ENCODE peak calls at places on chromosomes 12 and 14, in six cellular contexts. E is CD8-positive, alpha-beta T cell; K is fibroblast of pulmonary artery; I is lower leg skin; L is mammary epithelial cell; J is neural crest cell. Q is an unnamed sample.

GRCh38 chr12:64729909-64730584 is 29.2 kb downstream of the GNS start:
- DNase-seq in L (no peak), K (no peak), E (no peak), J (no peak), I (no peak), Q (no peak)

GRCh38 chr14:52365071-52365470 is 51.0 kb downstream of the PTGER2 start:
- DNase-seq in I (no peak), L (no peak), E (no peak), J (no peak), K (no peak), Q (no peak)

GRCh38 chr14:83816755-83817154 is 1713.2 kb upstream of the FLRT2 start:
- DNase-seq in I (no peak), E (no peak), K (peak), J (no peak), L (no peak), Q (no peak)

GRCh38 chr12:94282675-94283074 is 134.3 kb downstream of the PLXNC1 start:
- DNase-seq in E (peak), K (peak), L (no peak), I (no peak), J (no peak), Q (no peak)

GRCh38 chr12:50986961-50987737 is 34.8 kb downstream of the HIGD1C start:
- DNase-seq in K (peak), J (peak), E (peak), L (peak), I (peak), Q (no peak)

GRCh38 chr14:101927859-101928258 is 36.5 kb upstream of the DYNC1H1 start:
- DNase-seq in E (no peak), J (no peak), L (peak), I (peak), K (peak), Q (no peak)

GRCh38 chr14:99546230-99546879 is 57.7 kb downstream of the CCDC85C start:
- DNase-seq in E (no peak), K (no peak), I (no peak), J (no peak), L (no peak), Q (no peak)

GRCh38 chr12:106981781-106982180 is 5.2 kb downstream of the MTERF2 start:
- DNase-seq in E (no peak), J (no peak), L (no peak), K (peak), I (no peak), Q (no peak)

GRCh38 chr12:116759783-116760581 is 21.9 kb downstream of the RNFT2 start:
- DNase-seq in E (no peak), I (no peak), J (no peak), K (no peak), L (no peak), Q (no peak)
- TF ChIP-seq CTCF in E (no peak), I (no peak), J (peak), K (no peak), L (no peak), Q (no peak)

GRCh38 chr14:22065372-22065771 is 391.8 kb upstream of the OR4E1 start:
- DNase-seq in I (no peak), J (no peak), K (no peak), L (no peak), E (no peak), Q (no peak)
- TF ChIP-seq CTCF in I (no peak), J (no peak), K (no peak), L (no peak), E (no peak), Q (no peak)

GRCh38 chr12:120639771-120640721 is at the start of gene CABP1:
- DNase-seq in I (no peak), L (no peak), J (peak), K (no peak), E (peak), Q (peak)
- TF ChIP-seq CTCF in I (no peak), L (no peak), J (peak), K (no peak), E (peak), Q (no peak)

DNA sequence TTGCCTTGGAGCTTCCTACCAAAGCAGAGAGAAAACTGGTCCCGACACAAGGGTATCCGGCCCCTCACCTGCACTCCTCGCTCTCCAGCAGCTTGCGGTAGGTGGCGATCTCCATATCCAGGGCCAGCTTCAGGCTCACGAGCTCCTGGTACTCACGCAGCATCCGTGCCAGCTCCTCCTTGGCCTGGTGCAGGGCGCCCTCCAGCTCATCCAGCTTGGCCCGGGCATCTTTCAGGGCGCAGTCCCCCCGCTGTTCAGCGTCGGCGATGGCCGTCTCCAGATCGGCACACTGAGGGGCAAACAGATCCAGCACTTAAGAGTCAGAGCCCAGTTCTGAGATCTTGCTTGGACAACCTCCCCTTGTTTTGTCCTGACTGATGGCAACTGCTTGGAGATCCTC is 13.7 kb downstream of the KRT72 start:
- DNase-seq in I (no peak), J (no peak), K (no peak), L (no peak), E (no peak), Q (no peak)
- TF ChIP-seq CTCF in I (no peak), J (no peak), K (no peak), L (no peak), E (no peak), Q (no peak)

DNA sequence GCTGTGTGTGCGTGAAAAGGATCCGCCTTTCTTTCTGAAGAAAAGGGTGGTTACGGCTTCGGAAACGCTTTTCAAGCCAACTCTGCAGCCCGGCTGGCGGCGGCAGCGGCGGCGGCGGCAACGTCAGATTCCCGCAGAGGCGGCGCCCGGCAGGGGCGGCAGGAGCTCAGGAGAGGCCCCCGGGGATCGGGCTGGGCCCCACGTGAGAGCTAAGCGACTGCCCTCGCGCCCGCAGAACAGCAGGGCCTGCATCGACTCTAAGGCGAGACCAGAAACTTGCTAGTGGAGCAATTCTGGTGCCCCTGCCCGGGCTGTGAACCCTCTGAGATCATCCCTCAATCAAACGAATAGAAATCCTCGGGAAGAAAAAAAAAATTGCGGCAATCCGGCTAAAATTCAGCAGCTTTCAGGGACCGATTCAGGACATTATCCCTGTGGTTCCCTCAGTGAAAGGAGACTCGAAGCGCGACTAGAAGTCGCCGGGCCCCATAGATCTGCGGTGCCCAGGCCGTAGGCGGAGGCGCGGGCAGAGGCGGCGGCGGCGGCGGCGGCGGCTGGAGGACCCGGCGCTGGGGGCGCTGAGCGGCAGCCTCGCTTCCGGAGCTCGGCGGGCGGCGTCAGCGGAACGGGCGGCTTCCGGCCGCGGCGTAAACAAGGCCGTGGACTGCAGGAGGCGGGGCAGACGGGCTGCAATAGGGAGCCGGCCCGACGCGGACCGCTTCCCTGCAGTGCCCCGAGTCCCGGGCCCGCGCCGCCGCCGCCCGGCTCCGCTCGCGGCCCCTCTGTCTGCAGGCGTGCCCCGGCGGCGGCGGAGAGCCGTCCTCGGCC is at the start of gene KLHDC2:
- DNase-seq in I (peak), E (peak), L (peak), J (peak), K (peak), Q (peak)
- TF ChIP-seq CTCF in I (no peak), E (peak), L (peak), J (peak), K (no peak), Q (no peak)

GRCh38 chr12:49672351-49673181 is 34.6 kb downstream of the FMNL3 start:
- DNase-seq in I (no peak), J (no peak), L (no peak), K (no peak), E (no peak), Q (no peak)

GRCh38 chr12:49675137-49675536 is 32.1 kb downstream of the FMNL3 start:
- DNase-seq in J (no peak), K (no peak), E (no peak), I (no peak), L (no peak), Q (no peak)

GRCh38 chr12:49671051-49671765 is 36.0 kb downstream of the FMNL3 start:
- DNase-seq in I (no peak), J (no peak), E (peak), K (no peak), L (no peak), Q (peak)

GRCh38 chr12:49674318-49674985 is 32.8 kb downstream of the FMNL3 start:
- DNase-seq in K (peak), E (no peak), J (no peak), L (peak), I (no peak), Q (no peak)

GRCh38 chr12:49673446-49674317 is 33.5 kb downstream of the FMNL3 start:
- DNase-seq in J (peak), E (peak), I (peak), L (peak), K (peak), Q (no peak)
- TF ChIP-seq CTCF in J (no peak), E (no peak), I (no peak), L (peak), K (peak), Q (no peak)

DNA sequence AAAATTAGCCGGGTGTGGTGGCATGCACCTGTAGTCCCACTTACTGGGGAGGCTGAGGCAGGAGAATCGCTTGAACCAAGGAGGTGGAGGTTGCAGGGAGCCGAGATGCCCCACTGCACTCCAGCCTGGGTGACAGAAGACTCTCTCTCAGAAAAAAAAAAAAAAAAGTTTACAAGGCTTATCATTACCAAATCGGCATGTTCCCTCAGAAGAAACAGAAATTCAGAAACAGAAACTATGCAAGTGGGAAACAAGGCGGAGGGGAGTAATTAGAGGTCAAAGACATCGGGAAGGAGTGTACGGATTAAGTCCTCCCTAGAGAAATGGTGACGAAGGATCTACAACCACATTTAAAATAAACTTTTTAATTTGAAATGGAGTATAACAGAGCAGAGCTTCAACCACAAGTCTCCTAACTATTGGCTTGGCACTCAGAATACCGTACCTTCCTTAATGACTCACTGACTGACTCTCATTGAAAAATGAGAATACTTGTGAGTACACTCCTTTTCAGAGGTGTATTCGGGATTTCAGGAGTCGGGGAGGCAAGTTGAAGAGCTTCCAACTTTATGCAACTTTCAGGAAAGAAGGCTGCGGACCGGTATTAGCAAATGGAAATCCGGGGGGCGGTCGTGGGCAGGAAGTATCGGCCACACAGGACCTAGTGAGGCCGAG is 922 bp downstream of the ENTPD5 start:
- DNase-seq in E (no peak), I (peak), K (peak), L (peak), J (no peak), Q (no peak)
- TF ChIP-seq CTCF in E (no peak), I (no peak), K (no peak), L (no peak), J (no peak), Q (no peak)

GRCh38 chr12:26719852-26720251 is 113.1 kb downstream of the ITPR2 start:
- DNase-seq in E (no peak), J (no peak), I (no peak), K (no peak), L (no peak), Q (no peak)
- TF ChIP-seq CTCF in E (no peak), J (peak), I (no peak), K (peak), L (peak), Q (no peak)

DNA sequence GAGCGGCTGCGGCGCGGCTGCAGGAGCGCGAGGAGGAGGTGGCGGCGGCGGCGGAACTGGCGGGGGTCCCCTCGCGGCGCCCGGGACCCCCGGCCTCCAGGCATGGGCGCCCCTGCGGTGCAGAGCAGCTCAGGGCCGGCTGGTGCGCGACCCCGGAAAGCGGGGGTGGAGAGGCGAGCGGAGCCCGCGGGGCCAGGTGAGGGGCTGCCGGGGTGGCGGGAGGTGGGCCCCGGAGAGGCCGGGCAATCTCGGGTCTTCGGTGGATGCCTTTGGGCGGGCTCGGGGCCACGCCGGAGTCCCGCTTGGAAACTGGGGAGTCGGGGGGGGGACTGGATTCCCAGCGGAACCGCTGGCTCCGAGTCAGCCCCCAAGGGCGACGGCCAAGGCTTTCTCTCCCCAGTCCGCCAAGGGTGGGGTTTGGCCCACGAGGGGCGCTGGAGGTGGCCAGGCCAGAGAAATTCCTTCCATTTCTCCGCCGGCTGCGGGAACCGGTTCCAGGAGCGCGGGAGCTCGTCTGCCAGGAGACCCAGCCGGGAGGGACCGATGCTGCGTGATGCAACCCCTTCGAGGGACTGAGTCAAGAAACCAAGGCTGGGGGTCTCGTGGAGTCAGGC is 13.9 kb upstream of the NR4A1 start:
- DNase-seq in J (no peak), K (peak), L (no peak), E (peak), I (no peak), Q (peak)
- TF ChIP-seq CTCF in J (no peak), K (no peak), L (no peak), E (no peak), I (no peak), Q (no peak)

Q was measured in activated B cell treated with CpG ODN at 0.5 μM for 24 hours.